ENCODE peak calls at places on chromosomes 7 and 10, in six cellular contexts. One of them, this sample, is unnamed. For H3K4me1, the result is how much of the 10 kb centered on the place peaks cover.

GRCh38 chr7:19520392-19520791 is 188.4 kb downstream of the POLR1F start:
- DNase-seq in Caco-2: no peak
- DNase-seq in mesendoderm: no peak
- DNase-seq in H1: no peak
- DNase-seq in HCT116: no peak
- DNase-seq in ovary: no peak
- DNase-seq in this sample: no peak

GRCh38 chr10:10591682-10592412 is 425.8 kb upstream of the CELF2 start:
- DNase-seq in Caco-2: no peak
- DNase-seq in mesendoderm: peak
- DNase-seq in H1: no peak
- DNase-seq in HCT116: no peak
- DNase-seq in ovary: no peak
- DNase-seq in this sample: no peak

GRCh38 chr10:97483526-97483925 is 14.7 kb downstream of the MMS19 start:
- DNase-seq in Caco-2: no peak
- DNase-seq in mesendoderm: no peak
- DNase-seq in H1: no peak
- DNase-seq in HCT116: no peak
- DNase-seq in ovary: no peak
- DNase-seq in this sample: no peak

GRCh38 chr7:157625973-157626790 is 289.4 kb downstream of the DNAJB6 start:
- DNase-seq in Caco-2: no peak
- DNase-seq in mesendoderm: no peak
- DNase-seq in H1: no peak
- DNase-seq in HCT116: no peak
- DNase-seq in ovary: no peak
- DNase-seq in this sample: peak

GRCh38 chr10:98910048-98910447 is 325.6 kb downstream of the HPSE2 start:
- DNase-seq in Caco-2: no peak
- DNase-seq in mesendoderm: peak
- DNase-seq in H1: no peak
- DNase-seq in HCT116: no peak
- DNase-seq in ovary: no peak
- DNase-seq in this sample: no peak

GRCh38 chr10:97067716-97068391 is 117.9 kb downstream of the SLIT1 start:
- DNase-seq in Caco-2: no peak
- DNase-seq in mesendoderm: peak
- DNase-seq in H1: no peak
- DNase-seq in HCT116: no peak
- DNase-seq in ovary: no peak
- DNase-seq in this sample: peak

GRCh38 chr7:14195079-14195478 is 205.6 kb upstream of the ETV1 start:
- DNase-seq in Caco-2: no peak
- DNase-seq in mesendoderm: peak
- DNase-seq in H1: no peak
- DNase-seq in HCT116: no peak
- DNase-seq in ovary: no peak
- DNase-seq in this sample: peak

GRCh38 chr10:28219241-28219640 is 83.6 kb downstream of the MPP7 start:
- DNase-seq in Caco-2: no peak
- DNase-seq in mesendoderm: no peak
- DNase-seq in H1: no peak
- DNase-seq in HCT116: no peak
- DNase-seq in ovary: no peak
- DNase-seq in this sample: no peak

GRCh38 chr7:139783647-139784385 is 6.0 kb upstream of the HIPK2 start:
- DNase-seq in Caco-2: peak
- DNase-seq in mesendoderm: peak
- DNase-seq in H1: no peak
- DNase-seq in HCT116: no peak
- DNase-seq in ovary: no peak
- DNase-seq in this sample: peak

GRCh38 chr7:54955296-54955695 is 63.5 kb upstream of the EGFR start:
- DNase-seq in Caco-2: no peak
- DNase-seq in mesendoderm: no peak
- DNase-seq in H1: no peak
- DNase-seq in HCT116: no peak
- DNase-seq in ovary: no peak
- DNase-seq in this sample: no peak

GRCh38 chr7:831596-832291 is 532 bp upstream of the SUN1 start:
- DNase-seq in Caco-2: no peak
- DNase-seq in mesendoderm: peak
- DNase-seq in H1: no peak
- DNase-seq in HCT116: peak
- DNase-seq in ovary: peak
- DNase-seq in this sample: no peak

GRCh38 chr7:40297741-40298311 is 163.0 kb downstream of the SUGCT start:
- DNase-seq in Caco-2: no peak
- DNase-seq in mesendoderm: no peak
- DNase-seq in H1: no peak
- DNase-seq in HCT116: no peak
- DNase-seq in ovary: no peak
- DNase-seq in this sample: no peak

GRCh38 chr7:152615052-152615741 is 60.7 kb downstream of the XRCC2 start:
- DNase-seq in Caco-2: no peak
- DNase-seq in mesendoderm: no peak
- DNase-seq in H1: no peak
- DNase-seq in HCT116: no peak
- DNase-seq in ovary: no peak
- DNase-seq in this sample: no peak

GRCh38 chr7:66145404-66145843 is 30.8 kb downstream of the CRCP start:
- DNase-seq in Caco-2: no peak
- DNase-seq in mesendoderm: no peak
- DNase-seq in H1: no peak
- DNase-seq in HCT116: no peak
- DNase-seq in ovary: peak
- DNase-seq in this sample: no peak

GRCh38 chr10:21315321-21316220 is 209.9 kb downstream of the SKIDA1 start:
- DNase-seq in Caco-2: peak
- DNase-seq in mesendoderm: peak
- DNase-seq in H1: no peak
- DNase-seq in HCT116: no peak
- DNase-seq in ovary: peak
- DNase-seq in this sample: peak

GRCh38 chr7:107318523-107319160 is 149.8 kb downstream of the HBP1 start:
- DNase-seq in Caco-2: no peak
- DNase-seq in mesendoderm: no peak
- DNase-seq in H1: no peak
- DNase-seq in HCT116: no peak
- DNase-seq in ovary: no peak
- DNase-seq in this sample: no peak

GRCh38 chr7:124462249-124462648 is 303.3 kb downstream of the GPR37 start:
- DNase-seq in Caco-2: no peak
- DNase-seq in mesendoderm: no peak
- DNase-seq in H1: no peak
- DNase-seq in HCT116: no peak
- DNase-seq in ovary: no peak
- DNase-seq in this sample: no peak

GRCh38 chr10:128694532-128694931 is 568.3 kb upstream of the MKI67 start:
- DNase-seq in Caco-2: no peak
- DNase-seq in mesendoderm: no peak
- DNase-seq in H1: no peak
- DNase-seq in HCT116: no peak
- DNase-seq in ovary: no peak
- DNase-seq in this sample: no peak

GRCh38 chr10:77409697-77410471 is 227.7 kb downstream of the KCNMA1 start:
- DNase-seq in Caco-2: peak
- DNase-seq in mesendoderm: no peak
- DNase-seq in H1: no peak
- DNase-seq in HCT116: no peak
- DNase-seq in ovary: no peak
- DNase-seq in this sample: no peak

GRCh38 chr10:127243490-127244272 is 47.3 kb upstream of the INSYN2A start:
- DNase-seq in Caco-2: peak
- DNase-seq in mesendoderm: peak
- DNase-seq in H1: peak
- DNase-seq in HCT116: peak
- DNase-seq in ovary: no peak
- DNase-seq in this sample: peak

GRCh38 chr10:116098411-116099019 is 174.5 kb downstream of the GFRA1 start:
- DNase-seq in Caco-2: no peak
- DNase-seq in mesendoderm: no peak
- DNase-seq in H1: no peak
- DNase-seq in HCT116: no peak
- DNase-seq in ovary: no peak
- DNase-seq in this sample: peak

GRCh38 chr10:100730739-100731602 is 14.4 kb upstream of the PAX2 start:
- DNase-seq in Caco-2: peak
- DNase-seq in mesendoderm: peak
- DNase-seq in H1: no peak
- DNase-seq in HCT116: no peak
- DNase-seq in ovary: no peak
- DNase-seq in this sample: peak

GRCh38 chr7:121882731-121883130 is 9.8 kb downstream of the PTPRZ1 start:
- DNase-seq in Caco-2: no peak
- DNase-seq in mesendoderm: no peak
- DNase-seq in H1: no peak
- DNase-seq in HCT116: no peak
- DNase-seq in ovary: no peak
- DNase-seq in this sample: no peak

DNA sequence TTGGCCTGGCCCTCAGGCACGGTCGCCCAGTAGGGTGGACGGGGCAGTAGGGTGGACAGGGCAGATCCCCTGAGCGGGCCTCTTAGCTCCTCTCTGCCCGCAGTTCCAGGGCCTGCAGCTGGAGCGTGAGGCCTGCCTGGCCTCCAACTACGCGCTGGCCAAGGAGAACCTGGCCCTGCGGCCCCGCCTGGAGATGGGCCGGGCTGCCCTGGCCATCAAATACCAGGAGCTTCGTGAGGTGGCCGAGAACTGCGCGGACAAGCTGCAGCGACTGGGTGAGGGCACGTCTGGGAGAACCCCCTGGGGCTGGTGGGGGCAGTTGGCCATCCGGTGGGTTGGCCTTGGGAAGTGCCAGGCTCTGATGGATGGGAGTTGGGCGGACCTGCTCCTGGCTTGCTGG is 1.7 kb downstream of the VPS37D start:
- DNase-seq in Caco-2: no peak
- DNase-seq in mesendoderm: no peak
- DNase-seq in H1: no peak
- DNase-seq in HCT116: no peak
- DNase-seq in ovary: no peak
- DNase-seq in this sample: peak
- H3K4me3 ChIP-seq in Caco-2: no peak
- H3K4me3 ChIP-seq in mesendoderm: no peak
- H3K4me3 ChIP-seq in H1: no peak
- H3K4me3 ChIP-seq in HCT116: no peak
- H3K4me3 ChIP-seq in ovary: no peak
- H3K4me3 ChIP-seq in this sample: no peak

DNA sequence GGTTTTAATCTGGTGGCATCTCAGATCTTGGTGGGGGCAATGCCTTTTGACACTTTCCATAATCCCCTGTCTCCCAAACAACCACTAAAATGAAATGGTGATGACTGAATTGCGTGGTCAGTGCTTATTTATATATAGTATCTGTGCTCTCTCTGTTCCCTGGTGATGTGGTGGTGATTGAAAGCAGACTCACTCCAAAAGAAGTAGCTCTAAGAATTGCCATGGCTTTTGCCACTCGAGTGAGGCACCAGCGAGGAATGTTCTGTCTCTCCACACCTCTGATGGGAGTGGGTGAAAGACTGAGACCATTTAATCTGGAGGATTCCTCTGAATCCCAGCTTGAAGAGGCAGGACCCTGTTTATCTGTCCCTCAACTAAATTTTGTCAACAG is 2.8 kb downstream of the DUSP5 start:
- DNase-seq in Caco-2: no peak
- DNase-seq in mesendoderm: peak
- DNase-seq in H1: no peak
- DNase-seq in HCT116: no peak
- DNase-seq in ovary: no peak
- DNase-seq in this sample: no peak
- H3K4me1 ChIP-seq in Caco-2: under half
- H3K4me1 ChIP-seq in mesendoderm: under half
- H3K4me1 ChIP-seq in H1: under half
- H3K4me1 ChIP-seq in HCT116: half or more
- H3K4me1 ChIP-seq in ovary: under half
- H3K4me1 ChIP-seq in this sample: under half

DNA sequence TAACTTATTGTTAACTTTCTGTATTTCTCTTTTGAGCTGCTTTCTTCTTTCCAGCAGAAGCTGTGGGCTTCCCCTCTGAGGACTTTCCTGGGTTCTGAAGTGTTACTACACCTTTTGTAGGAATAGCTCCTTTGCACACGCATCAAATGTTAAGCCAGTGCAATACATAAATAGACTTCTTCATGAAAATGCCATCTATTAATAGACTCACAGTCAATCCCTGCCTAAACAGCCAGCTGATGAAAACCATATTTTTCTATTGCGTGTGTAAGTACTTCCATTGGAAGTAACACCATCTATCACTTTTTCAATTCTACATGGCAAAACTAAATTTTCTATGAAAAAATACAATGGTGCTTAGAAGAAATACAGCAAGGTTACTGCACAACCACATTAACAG is 1.4 kb downstream of the ABCB4 start:
- DNase-seq in Caco-2: no peak
- DNase-seq in mesendoderm: no peak
- DNase-seq in H1: no peak
- DNase-seq in HCT116: no peak
- DNase-seq in ovary: no peak
- DNase-seq in this sample: no peak
- H3K4me3 ChIP-seq in Caco-2: no peak
- H3K4me3 ChIP-seq in mesendoderm: no peak
- H3K4me3 ChIP-seq in H1: no peak
- H3K4me3 ChIP-seq in HCT116: no peak
- H3K4me3 ChIP-seq in ovary: no peak
- H3K4me3 ChIP-seq in this sample: no peak

DNA sequence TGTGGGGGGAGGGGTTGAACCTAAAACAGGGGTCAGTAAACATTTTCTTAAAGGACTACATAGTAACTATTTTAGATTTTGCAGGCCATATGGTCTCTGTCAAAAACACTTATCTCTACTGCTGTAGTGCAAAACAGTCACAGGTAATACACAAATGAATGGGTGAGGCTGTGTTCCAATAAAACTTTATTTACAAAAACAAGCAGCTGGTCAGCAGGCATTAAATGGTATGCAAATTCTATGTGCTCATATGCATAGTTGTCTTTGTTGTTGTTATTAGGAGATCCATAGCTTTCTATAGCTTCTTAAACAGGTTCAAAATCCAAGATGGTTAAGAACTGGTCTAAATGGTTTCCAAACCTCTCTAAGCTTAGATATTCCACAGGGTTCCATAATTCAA is 302.6 kb downstream of the RNLS start:
- DNase-seq in Caco-2: no peak
- DNase-seq in mesendoderm: no peak
- DNase-seq in H1: no peak
- DNase-seq in HCT116: no peak
- DNase-seq in ovary: no peak
- DNase-seq in this sample: no peak
- H3K4me1 ChIP-seq in Caco-2: under half
- H3K4me1 ChIP-seq in mesendoderm: under half
- H3K4me1 ChIP-seq in H1: under half
- H3K4me1 ChIP-seq in HCT116: under half
- H3K4me1 ChIP-seq in ovary: under half
- H3K4me1 ChIP-seq in this sample: under half

DNA sequence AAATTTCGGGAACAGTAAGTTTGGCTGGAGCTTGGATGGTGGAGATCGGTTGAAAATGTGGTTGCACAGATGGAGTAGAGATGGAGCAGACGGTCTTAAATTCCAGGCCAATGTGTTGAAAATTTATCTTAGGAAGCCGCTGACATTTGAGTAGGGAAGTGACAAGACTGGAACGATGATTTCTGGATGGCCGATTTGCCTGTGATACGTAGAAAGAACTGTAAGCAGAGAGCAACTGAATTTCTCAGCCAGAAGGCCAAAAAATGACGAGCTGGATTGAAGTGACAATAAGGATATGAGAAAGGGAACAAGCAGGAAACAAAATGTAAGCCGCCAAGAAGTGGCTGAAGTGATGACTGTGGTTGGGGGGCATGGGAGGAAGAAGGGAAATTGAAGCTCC is 690 bp upstream of the ARMC3 start:
- DNase-seq in Caco-2: no peak
- DNase-seq in mesendoderm: no peak
- DNase-seq in H1: no peak
- DNase-seq in HCT116: no peak
- DNase-seq in ovary: no peak
- DNase-seq in this sample: no peak
- H3K4me3 ChIP-seq in Caco-2: peak
- H3K4me3 ChIP-seq in mesendoderm: no peak
- H3K4me3 ChIP-seq in H1: peak
- H3K4me3 ChIP-seq in HCT116: peak
- H3K4me3 ChIP-seq in ovary: no peak
- H3K4me3 ChIP-seq in this sample: peak

This sample was measured in endodermal cell.